ENCODE peak calls at places on chromosome 3, in seven cellular contexts. A is HFF-Myc, L is LoVo, E is M059J, P is AG10803, Q is T-helper 17 cell, N is astrocyte of the spinal cord. M is an unnamed sample.
A peak's percentile ranks its signal among the peaks of the same experiment; 100 is the strongest.

GRCh38 chr3:101518421-101518871 is 5.4 kb upstream of the SENP7 start:
- DNase-seq in P (no peak), L (no peak), Q (peak; percentile 12), N (no peak), A (no peak), E (peak; percentile 82), M (no peak)

GRCh38 chr3:178022599-178022998 is 513.6 kb upstream of the KCNMB2 start:
- DNase-seq in Q (no peak), E (no peak), L (no peak), A (peak; percentile 16), P (peak; percentile 48), N (no peak), M (no peak)

GRCh38 chr3:167684389-167684993 is 30.7 kb upstream of the WDR49 start:
- DNase-seq in E (peak; percentile 72), N (peak; percentile 71), A (peak; percentile 45), Q (peak; percentile 43), L (peak; percentile 52), P (peak; percentile 55), M (peak; percentile 6)

GRCh38 chr3:56783644-56784451 is 17.9 kb downstream of the ARHGEF3 start:
- DNase-seq in N (peak; percentile 94), P (peak; percentile 91), E (peak; percentile 74), L (peak; percentile 76), Q (peak; percentile 24), A (peak; percentile 98), M (no peak)

GRCh38 chr3:98982336-98982735 is 80.8 kb upstream of the DCBLD2 start:
- DNase-seq in E (peak; percentile 72), P (no peak), L (no peak), Q (no peak), A (no peak), N (peak; percentile 54), M (peak; percentile 1)

GRCh38 chr3:57755368-57756021 is 614 bp upstream of the SLMAP start:
- DNase-seq in L (peak; percentile 52), A (no peak), E (peak; percentile 69), N (peak; percentile 56), P (peak; percentile 51), Q (no peak), M (peak; percentile 60)

GRCh38 chr3:13091898-13092620 is 18.8 kb upstream of the IQSEC1 start:
- DNase-seq in P (peak; percentile 61), Q (peak; percentile 79), L (peak; percentile 76), N (peak; percentile 72), A (peak; percentile 32), E (peak; percentile 55), M (peak; percentile 3)

GRCh38 chr3:174243194-174243593 is 615.9 kb upstream of the NAALADL2 start:
- DNase-seq in P (peak; percentile 35), N (peak; percentile 45), Q (no peak), E (peak; percentile 77), A (peak; percentile 7), L (no peak), M (no peak)

GRCh38 chr3:127043041-127043641 is 60.2 kb downstream of the PLXNA1 start:
- DNase-seq in Q (no peak), L (peak; percentile 33), A (no peak), E (peak; percentile 43), P (peak; percentile 67), N (no peak), M (no peak)

GRCh38 chr3:30864836-30865235 is 29.6 kb downstream of the GADL1 start:
- DNase-seq in A (no peak), E (no peak), P (no peak), L (no peak), Q (no peak), N (no peak), M (no peak)

M was measured in NCI-H1930.